ENCODE peak calls at places on chromosome 12, in nine cellular contexts. T is esophagus muscularis mucosa; U is T47D; Y is stimulated activated CD8-positive, alpha-beta memory T cell treated with anti-CD3 and anti-CD28 coated beads, Interleukin-4, amount 100 ng/mL, for 24 hours; X is NCI-H1105; K is hippocampal formation; R is skeletal muscle cell; L is Right ventricle myocardium superior; E is sigmoid colon. I is an unnamed sample.

GRCh38 chr12:62640910-62641448 is 174.4 kb downstream of the MON2 start:
- DNase-seq in T (peak; percentile 31), R (no peak), Y (peak; percentile 10), U (no peak), L (no peak), K (no peak), E (no peak), X (no peak), I (no peak)

GRCh38 chr12:96886998-96887677 is 19.9 kb upstream of the NEDD1 start:
- DNase-seq in K (no peak), E (no peak), T (no peak), U (no peak), X (no peak), R (peak; percentile 66), L (no peak), Y (no peak), I (no peak)

GRCh38 chr12:106645074-106645421 is 62.2 kb downstream of the RFX4 start:
- DNase-seq in K (peak; percentile 93), R (no peak), X (peak; percentile 46), E (peak; percentile 81), T (peak; percentile 42), L (peak; percentile 84), Y (no peak), U (peak; percentile 18), I (no peak)

GRCh38 chr12:113936460-113936859 is 29.7 kb downstream of the RBM19 start:
- DNase-seq in U (no peak), R (no peak), K (no peak), E (no peak), Y (no peak), T (no peak), X (no peak), L (no peak), I (no peak)

GRCh38 chr12:10661338-10661737 is 12.5 kb downstream of the STYK1 start:
- DNase-seq in L (no peak), X (no peak), T (no peak), E (no peak), Y (no peak), K (no peak), R (no peak), U (no peak), I (no peak)

GRCh38 chr12:17214910-17215309 is 608.9 kb upstream of the LMO3 start:
- DNase-seq in X (no peak), L (no peak), T (no peak), Y (no peak), R (no peak), E (no peak), K (no peak), U (no peak), I (no peak)

GRCh38 chr12:89370850-89371249 is 18.5 kb upstream of the DUSP6 start:
- DNase-seq in K (no peak), R (no peak), Y (no peak), L (no peak), E (no peak), T (no peak), X (no peak), U (no peak), I (no peak)

GRCh38 chr12:106868982-106869381 is 86.7 kb upstream of the TMEM263 start:
- DNase-seq in U (no peak), R (no peak), K (no peak), E (no peak), L (no peak), X (no peak), T (no peak), Y (no peak), I (no peak)

GRCh38 chr12:27331299-27331926 is 1.2 kb upstream of the BMAL2 start:
- DNase-seq in R (peak; percentile 84), T (no peak), K (no peak), L (no peak), U (no peak), Y (no peak), E (no peak), X (no peak), I (no peak)

GRCh38 chr12:93712204-93712603 is 35.0 kb downstream of the CRADD start:
- DNase-seq in U (no peak), E (no peak), T (no peak), Y (no peak), L (no peak), X (no peak), K (no peak), R (no peak), I (no peak)

GRCh38 chr12:2739832-2740641 is 54.7 kb upstream of the FKBP4 start:
- DNase-seq in X (peak; percentile 22), K (peak; percentile 9), T (peak; percentile 45), Y (no peak), L (no peak), U (peak; percentile 23), E (no peak), R (peak; percentile 1), I (no peak)

GRCh38 chr12:94590428-94590827 is 59.9 kb downstream of the TMCC3 start:
- DNase-seq in U (no peak), E (no peak), K (no peak), R (no peak), T (no peak), Y (no peak), X (no peak), L (no peak), I (no peak)

GRCh38 chr12:46438719-46439319 is 66.2 kb upstream of the SLC38A2 start:
- DNase-seq in Y (no peak), T (no peak), L (no peak), U (no peak), E (no peak), K (no peak), R (no peak), X (no peak), I (no peak)

GRCh38 chr12:132690112-132690511 is 2.7 kb downstream of the PXMP2 start:
- DNase-seq in U (no peak), E (no peak), T (no peak), K (no peak), Y (no peak), X (no peak), L (no peak), R (no peak), I (no peak)

GRCh38 chr12:6226002-6226700 is 26.0 kb downstream of the CD9 start:
- DNase-seq in R (no peak), U (no peak), X (peak; percentile 62), L (peak; percentile 81), Y (no peak), E (peak; percentile 97), T (no peak), K (peak; percentile 77), I (no peak)

GRCh38 chr12:89326260-89327040 is 25.9 kb downstream of the DUSP6 start:
- DNase-seq in K (no peak), E (no peak), Y (no peak), T (no peak), X (no peak), U (no peak), R (no peak), L (no peak), I (no peak)

GRCh38 chr12:114656906-114657596 is 26.9 kb downstream of the TBX3 start:
- DNase-seq in T (no peak), K (no peak), Y (no peak), R (no peak), E (no peak), U (no peak), X (peak; percentile 65), L (no peak), I (no peak)

GRCh38 chr12:52239767-52240166 is 6.7 kb downstream of the KRT7 start:
- DNase-seq in T (no peak), Y (no peak), U (no peak), L (no peak), X (no peak), K (no peak), R (no peak), E (peak; percentile 6), I (no peak)

GRCh38 chr12:121796855-121797751 is 3.6 kb upstream of the RHOF start:
- DNase-seq in U (peak; percentile 91), L (peak; percentile 98), R (no peak), E (peak; percentile 96), T (peak; percentile 96), X (peak; percentile 76), K (peak; percentile 60), Y (no peak), I (no peak)

GRCh38 chr12:131012279-131013069 is 58.8 kb downstream of the ADGRD1 start:
- DNase-seq in K (no peak), U (no peak), Y (no peak), T (no peak), R (no peak), E (no peak), L (no peak), X (no peak), I (no peak)

GRCh38 chr12:92927436-92928116 is 1.5 kb downstream of the EEA1 start:
- DNase-seq in L (no peak), T (no peak), E (no peak), R (no peak), U (no peak), Y (no peak), K (peak; percentile 46), X (no peak), I (no peak)

GRCh38 chr12:6839482-6840201 is 1.1 kb upstream of the GNB3 start:
- DNase-seq in X (peak; percentile 17), R (no peak), U (no peak), E (no peak), Y (no peak), T (no peak), L (no peak), K (no peak), I (no peak)

GRCh38 chr12:560666-561065 is 100.9 kb downstream of the B4GALNT3 start:
- DNase-seq in L (no peak), K (no peak), U (no peak), X (no peak), T (no peak), E (no peak), R (no peak), Y (no peak), I (no peak)

GRCh38 chr12:85580562-85581168 is 255.5 kb downstream of the RASSF9 start:
- DNase-seq in R (no peak), Y (no peak), U (no peak), L (no peak), X (no peak), K (no peak), E (no peak), T (no peak), I (no peak)

GRCh38 chr12:120262852-120263724 is 2.4 kb downstream of the PXN start:
- DNase-seq in U (no peak), L (peak; percentile 71), Y (no peak), K (no peak), R (peak; percentile 27), T (no peak), E (peak; percentile 76), X (no peak), I (no peak)

GRCh38 chr12:32293808-32294419 is 105.4 kb upstream of the FGD4 start:
- DNase-seq in E (no peak), U (no peak), L (no peak), R (no peak), T (no peak), Y (no peak), K (no peak), X (no peak), I (no peak)

I was measured in naive B cell.